ENCODE peak calls at places on chromosomes 16 and 17, in nine cellular contexts. A, N, G, S, R, W, L, Y and I are unnamed samples.
A peak's percentile ranks its signal among the peaks of the same experiment; 100 is the strongest.

GRCh38 chr17:82399030-82399429 is 19.1 kb upstream of the HEXD start:
- DNase-seq in S (peak; percentile 52), L (no peak), R (peak; percentile 23), Y (no peak), N (no peak), G (no peak), W (no peak), A (no peak), I (peak; percentile 78)

GRCh38 chr17:79043191-79043930 is 19.4 kb downstream of the C1QTNF1 start:
- DNase-seq in S (no peak), Y (no peak), N (no peak), W (no peak), R (no peak), G (no peak), L (no peak), A (no peak), I (no peak)

GRCh38 chr17:16304832-16305231 is 48.4 kb downstream of the CENPV start:
- DNase-seq in A (no peak), Y (no peak), L (no peak), S (no peak), G (peak; percentile 43), R (peak; percentile 3), W (peak; percentile 25), N (no peak), I (no peak)

GRCh38 chr17:16900288-16900882 is 71.5 kb downstream of the TNFRSF13B start:
- DNase-seq in G (no peak), R (no peak), Y (no peak), W (no peak), S (no peak), A (no peak), L (no peak), N (no peak), I (no peak)

GRCh38 chr16:22313141-22313781 is 16.1 kb downstream of the POLR3E start:
- DNase-seq in L (no peak), S (no peak), G (no peak), A (no peak), N (no peak), Y (no peak), R (no peak), W (no peak), I (no peak)

GRCh38 chr16:68393333-68393732 is 55.0 kb downstream of the SMPD3 start:
- DNase-seq in L (no peak), Y (no peak), A (no peak), R (no peak), S (no peak), N (no peak), G (no peak), W (no peak), I (no peak)

GRCh38 chr17:82950525-82951102 is 110.8 kb upstream of the ZNF750 start:
- DNase-seq in L (no peak), A (no peak), S (no peak), W (no peak), N (no peak), R (no peak), G (no peak), Y (no peak), I (no peak)

GRCh38 chr17:31048780-31049179 is 46.0 kb upstream of the NF1 start:
- DNase-seq in A (no peak), Y (no peak), R (no peak), W (no peak), N (no peak), L (no peak), S (no peak), G (peak; percentile 1), I (no peak)

GRCh38 chr16:79767597-79768280 is 167.2 kb upstream of the MAF start:
- DNase-seq in Y (no peak), A (no peak), L (no peak), G (peak; percentile 37), W (no peak), S (no peak), N (no peak), R (no peak), I (peak; percentile 36)

GRCh38 chr17:80187493-80187892 is 17.7 kb downstream of the CARD14 start:
- DNase-seq in G (no peak), Y (no peak), W (no peak), L (no peak), S (no peak), N (no peak), R (no peak), A (no peak), I (no peak)

GRCh38 chr16:57358527-57359095 is at the start of gene CCL22:
- DNase-seq in G (no peak), A (no peak), W (no peak), N (no peak), S (no peak), Y (no peak), R (no peak), L (no peak), I (no peak)

GRCh38 chr16:24208710-24209109 is 47.4 kb upstream of the CACNG3 start:
- DNase-seq in W (no peak), R (peak; percentile 40), L (no peak), N (no peak), A (no peak), Y (no peak), S (no peak), G (no peak), I (no peak)

GRCh38 chr16:7086842-7087616 is 245.6 kb upstream of the RBFOX1 start:
- DNase-seq in L (no peak), N (no peak), S (no peak), G (no peak), Y (no peak), A (no peak), R (peak; percentile 7), W (peak; percentile 69), I (no peak)

GRCh38 chr17:48604770-48605329 is at the start of gene HOXB6:
- DNase-seq in R (no peak), G (no peak), A (no peak), W (peak; percentile 62), Y (no peak), S (no peak), N (no peak), L (no peak), I (peak; percentile 91)

GRCh38 chr17:43025290-43025657 is 243 bp downstream of the RND2 start:
- DNase-seq in N (no peak), G (no peak), W (no peak), S (no peak), Y (peak; percentile 33), A (no peak), L (no peak), R (no peak), I (no peak)

GRCh38 chr17:17395885-17396284 is 80.9 kb upstream of the MED9 start:
- DNase-seq in L (no peak), A (no peak), R (no peak), G (no peak), W (no peak), Y (no peak), S (no peak), N (no peak), I (no peak)